ENCODE peak calls at places on chromosomes 11 and 22, in four cellular contexts. A, P, L and Y are unnamed samples.

GRCh38 chr22:42944409-42944808 is 70.5 kb downstream of the PACSIN2 start:
- DNase-seq in A (no peak), P (no peak), L (no peak), Y (no peak)

GRCh38 chr11:93525601-93526000 is 17.6 kb downstream of the SMCO4 start:
- DNase-seq in A (no peak), P (no peak), L (no peak), Y (no peak)

GRCh38 chr22:45006101-45006872 is 3.5 kb downstream of the PHF21B start:
- DNase-seq in A (no peak), P (no peak), L (no peak), Y (no peak)

GRCh38 chr22:45212306-45212709 is 28.4 kb downstream of the KIAA0930 start:
- DNase-seq in A (peak; percentile 84), P (peak; percentile 85), L (no peak), Y (peak; percentile 97)

GRCh38 chr22:47035443-47035881 is 273.0 kb downstream of the TBC1D22A start:
- DNase-seq in A (no peak), P (peak; percentile 18), L (no peak), Y (no peak)

GRCh38 chr11:28384418-28384817 is 276.2 kb downstream of the METTL15 start:
- DNase-seq in A (no peak), P (no peak), L (no peak), Y (peak; percentile 95)

GRCh38 chr22:30390974-30391691 is 3.9 kb upstream of the RNF215 start:
- DNase-seq in A (peak; percentile 44), P (peak; percentile 71), L (peak; percentile 72), Y (peak; percentile 75)

GRCh38 chr11:7657306-7658025 is 15.8 kb downstream of the CYB5R2 start:
- DNase-seq in A (peak; percentile 64), P (peak; percentile 69), L (no peak), Y (peak; percentile 48)

GRCh38 chr11:33476945-33477584 is 219.9 kb downstream of the HIPK3 start:
- DNase-seq in A (no peak), P (no peak), L (no peak), Y (no peak)

GRCh38 chr11:121143921-121144320 is 42.9 kb downstream of the TECTA start:
- DNase-seq in A (no peak), P (no peak), L (no peak), Y (no peak)

GRCh38 chr11:11867720-11868119 is 25.9 kb downstream of the USP47 start:
- DNase-seq in A (no peak), P (no peak), L (no peak), Y (no peak)

GRCh38 chr22:47918936-47919505 is 1156.6 kb downstream of the TBC1D22A start:
- DNase-seq in A (no peak), P (no peak), L (no peak), Y (no peak)

GRCh38 chr11:22337571-22338464 is at the start of gene SLC17A6:
- DNase-seq in A (no peak), P (no peak), L (no peak), Y (peak; percentile 1)

GRCh38 chr11:14643697-14644395 is at the start of gene PDE3B:
- DNase-seq in A (peak; percentile 50), P (peak; percentile 70), L (peak; percentile 56), Y (peak; percentile 63)

GRCh38 chr22:29344137-29344536 is 28.6 kb upstream of the RASL10A start:
- DNase-seq in A (no peak), P (peak; percentile 76), L (no peak), Y (peak; percentile 77)

GRCh38 chr11:101555366-101555765 is 28.4 kb downstream of the TRPC6 start:
- DNase-seq in A (no peak), P (no peak), L (no peak), Y (no peak)

GRCh38 chr22:40480996-40481395 is 110.6 kb downstream of the SGSM3 start:
- DNase-seq in A (no peak), P (no peak), L (no peak), Y (no peak)

GRCh38 chr11:86066606-86067229 is 2.2 kb downstream of the PICALM start:
- DNase-seq in A (no peak), P (no peak), L (no peak), Y (no peak)

GRCh38 chr11:57410287-57410686 is 16.6 kb downstream of the SLC43A3 start:
- DNase-seq in A (no peak), P (no peak), L (no peak), Y (no peak)

GRCh38 chr11:72776844-72777754 is 16.7 kb downstream of the STARD10 start:
- DNase-seq in A (no peak), P (no peak), L (no peak), Y (no peak)

GRCh38 chr22:39647836-39648500 is 77.4 kb downstream of the CACNA1I start:
- DNase-seq in A (no peak), P (no peak), L (no peak), Y (no peak)

GRCh38 chr11:86576946-86577624 is 95.3 kb downstream of the ME3 start:
- DNase-seq in A (no peak), P (no peak), L (no peak), Y (no peak)

GRCh38 chr11:9574556-9574805 is 1.0 kb downstream of the WEE1 start:
- DNase-seq in A (no peak), P (peak; percentile 78), L (no peak), Y (no peak)

GRCh38 chr22:27992294-27993165 is 73.5 kb upstream of the PITPNB start:
- DNase-seq in A (peak; percentile 17), P (peak; percentile 25), L (no peak), Y (no peak)

GRCh38 chr11:33444835-33445594 is 187.8 kb downstream of the HIPK3 start:
- DNase-seq in A (no peak), P (no peak), L (no peak), Y (no peak)

GRCh38 chr11:114280696-114281095 is 15.5 kb upstream of the NNMT start:
- DNase-seq in A (peak; percentile 58), P (peak; percentile 62), L (peak; percentile 26), Y (peak; percentile 72)

GRCh38 chr11:83092488-83093384 is 21.0 kb upstream of the RAB30 start:
- DNase-seq in A (no peak), P (no peak), L (no peak), Y (no peak)

GRCh38 chr22:50255607-50256006 is 4.5 kb upstream of the HDAC10 start:
- DNase-seq in A (no peak), P (no peak), L (no peak), Y (no peak)

GRCh38 chr11:70072471-70073187 is 5.5 kb upstream of the ANO1 start:
- DNase-seq in A (no peak), P (no peak), L (no peak), Y (no peak)

GRCh38 chr22:20758688-20759087 is 15.2 kb upstream of the SERPIND1 start:
- DNase-seq in A (no peak), P (no peak), L (no peak), Y (no peak)

GRCh38 chr11:93370260-93370659 is 39.7 kb downstream of the DEUP1 start:
- DNase-seq in A (no peak), P (no peak), L (no peak), Y (no peak)

GRCh38 chr11:129283141-129283540 is 91.0 kb upstream of the ARHGAP32 start:
- DNase-seq in A (no peak), P (no peak), L (no peak), Y (no peak)

GRCh38 chr11:61332266-61332822 is 561 bp downstream of the DDB1 start:
- DNase-seq in A (no peak), P (no peak), L (no peak), Y (peak; percentile 58)

GRCh38 chr22:27879923-27880322 is 39.1 kb downstream of the PITPNB start:
- DNase-seq in A (no peak), P (no peak), L (no peak), Y (peak; percentile 39)

GRCh38 chr11:130145975-130146776 is 13.4 kb upstream of the ST14 start:
- DNase-seq in A (no peak), P (no peak), L (no peak), Y (no peak)

DNA sequence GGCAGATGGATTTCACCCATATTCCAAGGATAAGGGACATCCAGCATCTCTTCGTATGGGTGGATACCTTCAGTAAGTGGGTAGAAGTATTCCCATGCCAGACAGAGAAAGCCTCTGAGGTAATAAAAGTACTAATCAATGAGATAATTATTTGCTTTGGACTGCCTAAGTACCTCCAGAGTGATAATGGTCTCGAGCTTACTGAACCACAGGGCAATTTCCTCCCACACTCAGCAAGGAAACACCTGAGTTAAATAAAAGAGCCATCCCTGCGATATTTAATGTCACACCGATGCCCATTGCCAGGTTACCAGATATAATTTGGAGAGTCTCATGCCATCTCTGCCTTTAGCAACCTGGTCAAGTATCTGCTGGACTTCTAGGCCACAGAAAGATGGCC is 70.6 kb upstream of the MPEG1 start:
- DNase-seq in A (no peak), P (no peak), L (no peak), Y (no peak)
- H3K4me3 ChIP-seq in A (no peak overlapping the region), P (no peak overlapping the region), L (no peak overlapping the region), Y (no peak overlapping the region)

GRCh38 chr11:47499614-47500013 is 50.7 kb upstream of the RAPSN start:
- DNase-seq in A (no peak), P (no peak), L (no peak), Y (no peak)

GRCh38 chr11:47500121-47500520 is 51.2 kb upstream of the RAPSN start:
- DNase-seq in A (no peak), P (no peak), L (no peak), Y (no peak)

GRCh38 chr11:47498149-47498548 is 49.2 kb upstream of the RAPSN start:
- DNase-seq in A (no peak), P (no peak), L (no peak), Y (no peak)

GRCh38 chr11:47499160-47499559 is 50.2 kb upstream of the RAPSN start:
- DNase-seq in A (no peak), P (no peak), L (no peak), Y (no peak)

GRCh38 chr11:47498584-47499152 is 49.7 kb upstream of the RAPSN start:
- DNase-seq in A (no peak), P (no peak), L (no peak), Y (no peak)
- H3K27ac ChIP-seq in A (no peak overlapping the region), P (no peak overlapping the region), L (no peak overlapping the region), Y (no peak overlapping the region)

GRCh38 chr22:26170112-26170492 is 840 bp downstream of the SEZ6L start:
- DNase-seq in A (no peak), P (no peak), L (no peak), Y (no peak)
- H3K27me3 ChIP-seq in A (no peaks in the 10 kb centered on the region), P (no peaks in the 10 kb centered on the region), L (no peaks in the 10 kb centered on the region), Y (peaks cover 69% of the 10 kb centered on the region)

GRCh38 chr11:36281850-36282249 is 7.4 kb downstream of the COMMD9 start:
- DNase-seq in A (no peak), P (no peak), L (no peak), Y (no peak)
- H3K4me3 ChIP-seq in A (no peak overlapping the region), P (no peak overlapping the region), L (no peak overlapping the region), Y (no peak overlapping the region)